ENCODE peak calls at places on chromosomes 4 and X, in seven cellular contexts. S is stomach, T is HCT116, N is endothelial cell of umbilical vein, B is esophagus muscularis mucosa, P is breast epithelium, D is sigmoid colon. J is an unnamed sample.

GRCh38 chrX:101203782-101204351 is 15.7 kb upstream of the DRP2 start:
- DNase-seq in D (no peak), N (no peak), P (no peak), B (no peak), S (no peak), T (no peak), J (no peak)

GRCh38 chr4:31307026-31307425 is 586.9 kb downstream of the PCDH7 start:
- DNase-seq in D (no peak), P (no peak), T (no peak), S (no peak), B (no peak), N (no peak), J (no peak)

GRCh38 chr4:109921384-109921808 is 8.7 kb downstream of the EGF start:
- DNase-seq in S (no peak), P (no peak), D (no peak), N (no peak), T (no peak), B (no peak), J (no peak)

GRCh38 chrX:18755651-18756050 is 48.2 kb downstream of the PPEF1 start:
- DNase-seq in P (no peak), S (no peak), D (no peak), T (no peak), N (peak), B (no peak), J (no peak)

GRCh38 chrX:145405012-145405411 is 157.7 kb downstream of the SPANXN1 start:
- DNase-seq in P (no peak), T (peak), B (no peak), S (no peak), N (peak), D (no peak), J (no peak)

GRCh38 chr4:138010639-138011038 is 231.5 kb downstream of the SLC7A11 start:
- DNase-seq in B (no peak), S (no peak), N (no peak), T (no peak), P (no peak), D (no peak), J (no peak)

GRCh38 chrX:40146471-40147398 is 49.0 kb upstream of the BCOR start:
- DNase-seq in N (no peak), P (no peak), T (no peak), B (no peak), D (peak), S (no peak), J (peak)

GRCh38 chrX:138711399-138712347 is at the start of gene FGF13:
- DNase-seq in S (peak), D (peak), N (no peak), B (no peak), T (no peak), P (no peak), J (peak)

GRCh38 chrX:9573282-9574106 is 108.6 kb downstream of the TBL1X start:
- DNase-seq in N (no peak), S (no peak), T (no peak), D (no peak), P (no peak), B (no peak), J (no peak)

GRCh38 chr4:138255917-138256597 is 13.9 kb upstream of the SLC7A11 start:
- DNase-seq in T (no peak), P (no peak), B (no peak), S (peak), N (no peak), D (no peak), J (no peak)

GRCh38 chr4:83011779-83012630 is 1.4 kb upstream of the LIN54 start:
- DNase-seq in S (peak), D (peak), P (peak), B (no peak), N (peak), T (no peak), J (no peak)

GRCh38 chrX:101223226-101223625 is 3.6 kb downstream of the DRP2 start:
- DNase-seq in N (no peak), D (no peak), S (no peak), B (no peak), P (no peak), T (no peak), J (no peak)

GRCh38 chrX:53004038-53004437 is 44.6 kb upstream of the GPR173 start:
- DNase-seq in N (no peak), P (no peak), B (no peak), S (no peak), T (no peak), D (no peak), J (no peak)

GRCh38 chr4:137274404-137274803 is 257.9 kb downstream of the PCDH18 start:
- DNase-seq in P (no peak), D (no peak), S (no peak), B (no peak), N (no peak), T (no peak), J (no peak)

GRCh38 chr4:184896868-184897715 is 71.3 kb upstream of the ACSL1 start:
- DNase-seq in S (no peak), T (no peak), B (no peak), P (no peak), D (no peak), N (no peak), J (peak)

GRCh38 chrX:153469811-153470410 is 465 bp downstream of the HAUS7 start:
- DNase-seq in N (peak), P (no peak), D (no peak), S (no peak), T (no peak), B (no peak), J (no peak)

GRCh38 chr4:66564901-66565648 is 894.8 kb upstream of the EPHA5 start:
- DNase-seq in S (no peak), T (no peak), B (no peak), P (no peak), N (no peak), D (no peak), J (no peak)

GRCh38 chrX:30570505-30570904 is 7.1 kb downstream of the TASL start:
- DNase-seq in S (no peak), P (no peak), T (peak), N (peak), B (no peak), D (no peak), J (no peak)

GRCh38 chr4:165474784-165475705 is 96.2 kb downstream of the CPE start:
- DNase-seq in N (no peak), D (no peak), B (no peak), T (no peak), S (no peak), P (no peak), J (no peak)

GRCh38 chr4:145178740-145179139 is 1.6 kb downstream of the OTUD4 start:
- DNase-seq in P (no peak), T (no peak), D (no peak), B (no peak), S (no peak), N (no peak), J (no peak)

GRCh38 chr4:7812191-7812860 is 127.3 kb downstream of the AFAP1 start:
- DNase-seq in P (no peak), S (no peak), T (no peak), B (no peak), N (no peak), D (peak), J (no peak)
- H3K27ac ChIP-seq in P (peak), S (peak), T (no peak), B (peak), N (no peak), D (peak), J (peak)

GRCh38 chr4:107888237-107888636 is 43.1 kb upstream of the CYP2U1 start:
- DNase-seq in B (no peak), T (no peak), D (no peak), P (no peak), N (no peak), S (no peak), J (no peak)
- H3K4me3 ChIP-seq in B (no peak), T (no peak), D (no peak), P (no peak), N (no peak), S (no peak), J (no peak)

DNA sequence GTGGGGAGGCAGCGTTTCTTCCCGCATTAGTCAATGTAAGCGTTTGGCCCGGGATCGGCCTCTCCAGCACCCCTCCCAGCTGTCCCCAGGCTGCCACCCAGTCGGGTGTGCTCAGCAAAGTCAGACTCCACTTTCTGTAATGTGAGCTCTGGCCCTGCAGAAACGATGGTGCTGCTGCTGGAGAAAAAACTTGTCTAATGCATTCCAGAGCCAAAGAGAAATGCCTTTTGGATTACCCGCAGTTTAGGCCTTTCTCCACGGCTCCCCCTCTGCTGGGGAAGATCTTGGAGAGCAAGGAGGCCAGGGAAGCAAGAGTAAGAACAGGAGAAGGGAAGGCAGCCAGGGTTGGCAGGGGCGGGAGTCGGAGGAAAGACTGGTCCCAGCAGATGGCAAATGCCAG is 55.2 kb downstream of the ELF4 start:
- DNase-seq in D (no peak), N (no peak), P (no peak), T (no peak), B (no peak), S (no peak), J (no peak)
- TF ChIP-seq POLR2AphosphoS5 in D (no peak), N (no peak), P (no peak), T (no peak), B (peak), S (no peak), J (no peak)

GRCh38 chr4:128980816-128981326 is 112.5 kb downstream of the SCLT1 start:
- DNase-seq in B (no peak), D (no peak), T (no peak), P (no peak), S (no peak), N (no peak), J (no peak)

GRCh38 chr4:128978985-128979384 is 114.4 kb downstream of the SCLT1 start:
- DNase-seq in D (no peak), T (no peak), B (no peak), N (no peak), S (no peak), P (no peak), J (no peak)

GRCh38 chr4:128974203-128974602 is 119.1 kb downstream of the SCLT1 start:
- DNase-seq in P (no peak), N (peak), S (no peak), D (no peak), T (no peak), B (no peak), J (no peak)

GRCh38 chr4:128981377-128981776 is 112.0 kb downstream of the SCLT1 start:
- DNase-seq in S (no peak), B (no peak), P (no peak), T (no peak), D (no peak), N (no peak), J (no peak)

DNA sequence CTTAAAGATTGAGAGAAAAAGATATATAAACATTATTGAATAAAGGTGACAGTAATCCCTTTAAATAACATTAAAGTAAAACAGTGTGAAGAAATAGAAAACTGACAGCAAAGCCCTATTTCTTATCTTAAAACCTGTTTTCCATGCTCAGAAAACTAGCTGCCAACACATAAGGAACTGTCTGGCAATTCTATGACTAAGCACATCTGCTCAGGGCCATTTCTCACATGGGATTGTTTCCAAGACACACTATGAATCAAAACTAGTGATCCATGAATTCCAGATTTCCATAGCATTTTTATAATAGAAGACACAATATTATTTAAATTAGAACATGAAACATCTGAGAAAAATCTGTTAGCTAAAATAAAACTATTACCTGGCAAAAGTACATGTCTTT is 113.4 kb downstream of the SCLT1 start:
- DNase-seq in P (no peak), T (no peak), S (no peak), B (no peak), D (no peak), N (peak), J (no peak)
- H3K27ac ChIP-seq in P (no peak), T (no peak), S (no peak), B (no peak), D (no peak), N (no peak), J (no peak)

DNA sequence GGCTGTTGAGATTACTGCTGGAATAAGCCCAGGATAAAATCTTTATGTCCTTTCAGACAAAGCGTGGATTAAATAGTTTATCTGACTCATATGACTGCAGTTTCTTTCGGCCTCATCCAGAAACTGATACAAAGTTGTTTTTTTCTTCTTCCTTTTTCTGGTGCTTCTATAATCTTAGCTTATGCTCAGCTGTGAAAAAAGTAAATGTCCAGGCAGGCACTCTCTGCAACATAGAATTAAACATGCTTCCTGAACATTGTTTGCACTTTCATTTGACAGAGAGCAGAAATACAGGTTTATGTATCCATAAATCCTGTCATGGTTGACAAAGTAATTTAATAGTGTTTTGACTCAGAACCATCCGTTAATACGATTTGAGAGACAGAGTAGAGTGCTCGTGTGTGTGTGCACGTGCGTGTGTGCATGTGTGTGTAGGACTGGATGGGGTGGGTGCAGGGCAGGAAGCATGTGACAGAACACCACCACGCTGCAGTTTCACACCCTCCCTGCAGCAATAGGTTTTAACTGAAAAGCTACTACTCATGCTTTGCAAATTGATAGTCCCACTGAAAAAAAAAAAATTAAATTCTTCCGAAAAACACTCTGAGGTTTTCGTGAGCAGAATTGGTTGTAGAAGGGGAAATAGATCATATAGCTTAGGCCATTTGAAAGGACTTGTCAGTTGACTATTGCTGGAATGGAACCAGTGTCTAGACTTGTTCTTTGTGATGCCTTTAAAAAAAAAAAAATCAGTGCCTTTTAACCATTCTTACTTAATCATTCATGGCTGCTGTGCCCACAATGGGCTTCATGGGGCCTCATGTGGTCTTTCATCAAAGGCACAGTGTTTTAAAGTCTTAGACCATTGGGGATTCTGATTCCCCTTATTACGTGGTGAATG is 139.0 kb downstream of the AFF1 start:
- DNase-seq in T (no peak), D (peak), N (no peak), B (no peak), S (no peak), P (no peak), J (peak)
- H3K4me3 ChIP-seq in T (no peak), D (peak), N (no peak), B (peak), S (no peak), P (no peak), J (peak)

J was measured in spleen.